ENCODE peak calls at places on chromosomes 13 and 19, in eight cellular contexts. L is myocyte, C is Peyer's patch, Z is AG09319, W is endodermal cell, K is skeletal muscle cell, X is NCI-H2171 treated with DMSO at 0.1 percent for 48 hours, J is pancreas. S is an unnamed sample.

GRCh38 chr19:34480971-34481821 is at the start of gene WTIP:
- DNase-seq in C (peak), K (peak), Z (peak), W (peak), J (peak), X (peak), L (peak), S (peak)

GRCh38 chr19:39390460-39390758 is 497 bp downstream of the PAF1 start:
- DNase-seq in W (no peak), C (peak), X (no peak), L (no peak), J (no peak), K (no peak), Z (no peak), S (no peak)

GRCh38 chr19:49335071-49335783 is at the start of gene CD37:
- DNase-seq in K (no peak), C (peak), W (peak), X (no peak), L (no peak), Z (no peak), J (no peak), S (no peak)

GRCh38 chr13:96925869-96926628 is 68.2 kb downstream of the OXGR1 start:
- DNase-seq in L (no peak), C (no peak), J (peak), W (no peak), K (no peak), X (no peak), Z (no peak), S (no peak)

GRCh38 chr19:18173572-18174294 is at the start of gene IFI30:
- DNase-seq in K (no peak), Z (no peak), W (peak), L (peak), J (peak), X (peak), C (peak), S (peak)

GRCh38 chr19:54062643-54063042 is 1.1 kb downstream of the VSTM1 start:
- DNase-seq in L (no peak), Z (no peak), C (no peak), W (no peak), J (no peak), K (no peak), X (no peak), S (no peak)

GRCh38 chr13:74929436-74929835 is 552.5 kb downstream of the TBC1D4 start:
- DNase-seq in X (no peak), Z (no peak), L (no peak), C (no peak), W (no peak), J (no peak), K (no peak), S (no peak)

GRCh38 chr19:43798546-43799409 is 3.5 kb downstream of the LYPD5 start:
- DNase-seq in W (peak), X (peak), K (no peak), Z (no peak), C (no peak), L (no peak), J (peak), S (peak)

GRCh38 chr13:37446503-37446902 is 152.1 kb downstream of the POSTN start:
- DNase-seq in X (no peak), W (no peak), Z (peak), K (peak), J (no peak), L (peak), C (no peak), S (no peak)

GRCh38 chr13:64338671-64339070 is 2891.5 kb downstream of the PCDH9 start:
- DNase-seq in C (no peak), X (no peak), Z (no peak), W (no peak), L (no peak), K (no peak), J (no peak), S (no peak)